ENCODE peak calls at places on chromosome 6, in four cellular contexts. L, F, E and J are unnamed samples.

GRCh38 chr6:32685603-32686002 is 19.1 kb upstream of the HLA-DQB1 start:
- DNase-seq in L (no peak), F (no peak), E (no peak), J (no peak)

GRCh38 chr6:96522469-96523009 is 933 bp downstream of the UFL1 start:
- DNase-seq in L (no peak), E (no peak), F (no peak), J (no peak)

GRCh38 chr6:104771258-104771832 is 88.4 kb downstream of the HACE1 start:
- DNase-seq in E (no peak), L (no peak), F (no peak), J (no peak)

GRCh38 chr6:121770943-121771342 is 335.5 kb downstream of the GJA1 start:
- DNase-seq in F (peak), E (no peak), L (no peak), J (no peak)

GRCh38 chr6:141986457-141986856 is 146.3 kb upstream of the GJE1 start:
- DNase-seq in E (no peak), F (no peak), L (no peak), J (no peak)

GRCh38 chr6:62102387-62102786 is 183.6 kb downstream of the KHDRBS2 start:
- DNase-seq in L (no peak), F (no peak), E (no peak), J (no peak)

GRCh38 chr6:125868252-125868651 is 77.5 kb downstream of the NCOA7 start:
- DNase-seq in E (no peak), L (no peak), F (no peak), J (no peak)

GRCh38 chr6:111805511-111806181 is 67.6 kb downstream of the FYN start:
- DNase-seq in L (no peak), E (no peak), F (no peak), J (no peak)

GRCh38 chr6:163226836-163227485 is 187.6 kb upstream of the QKI start:
- DNase-seq in L (no peak), E (no peak), F (no peak), J (no peak)

GRCh38 chr6:137357263-137357947 is 136.8 kb downstream of the OLIG3 start:
- DNase-seq in E (no peak), L (no peak), F (no peak), J (no peak)

GRCh38 chr6:87993331-87993730 is 54.3 kb upstream of the SPACA1 start:
- DNase-seq in F (no peak), E (no peak), L (no peak), J (no peak)

GRCh38 chr6:84547341-84547794 is 217.0 kb downstream of the TBX18 start:
- DNase-seq in L (no peak), E (no peak), F (no peak), J (no peak)

GRCh38 chr6:159151266-159151855 is 17.8 kb upstream of the FNDC1 start:
- DNase-seq in L (no peak), F (peak), E (no peak), J (no peak)

GRCh38 chr6:32969685-32970412 is 1.5 kb downstream of the BRD2 start:
- DNase-seq in F (peak), E (peak), L (no peak), J (no peak)

GRCh38 chr6:170452767-170453545 is 100.2 kb downstream of the PSMB1 start:
- DNase-seq in F (no peak), L (no peak), E (no peak), J (no peak)

GRCh38 chr6:79570129-79570801 is 33.0 kb upstream of the LCA5 start:
- DNase-seq in F (peak), L (no peak), E (no peak), J (no peak)

GRCh38 chr6:112037783-112038216 is 16.1 kb upstream of the CCN6 start:
- DNase-seq in E (peak), F (no peak), L (no peak), J (no peak)

GRCh38 chr6:46626228-46626909 is 26.2 kb downstream of the CYP39A1 start:
- DNase-seq in F (peak), L (no peak), E (no peak), J (no peak)
- TF ChIP-seq POLR2AphosphoS5 in F (no peak), L (no peak), E (no peak), J (no peak)

DNA sequence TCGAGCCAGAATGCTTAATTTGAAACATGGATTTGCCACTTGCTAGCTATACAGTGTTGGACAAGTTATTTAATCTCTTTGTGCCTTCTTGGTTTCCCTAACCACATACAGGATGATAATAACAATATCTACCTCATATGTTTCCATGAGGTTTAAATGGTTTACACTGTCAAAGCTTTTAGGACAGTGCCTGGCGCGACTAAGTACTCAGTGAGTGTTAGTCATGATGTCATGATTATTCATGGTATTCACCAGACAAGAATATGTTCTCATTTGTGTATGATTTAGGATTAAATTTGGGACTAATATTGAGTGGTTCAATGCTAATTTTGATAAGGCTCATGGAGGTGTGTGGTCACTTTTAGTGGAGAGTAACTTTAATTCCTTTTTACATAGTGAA is 167.4 kb downstream of the EYA4 start:
- DNase-seq in L (no peak), F (no peak), E (no peak), J (no peak)
- TF ChIP-seq POLR2AphosphoS5 in L (no peak), F (no peak), E (no peak), J (no peak)

GRCh38 chr6:30741789-30742315 is 635 bp downstream of the FLOT1 start:
- DNase-seq in F (no peak), L (no peak), E (no peak), J (no peak)
- TF ChIP-seq POLR2AphosphoS5 in F (peak), L (no peak), E (no peak), J (peak)

GRCh38 chr6:34556031-34556471 is at the start of gene SPDEF:
- DNase-seq in F (no peak), E (peak), L (no peak), J (no peak)

GRCh38 chr6:34558172-34558714 is 2.1 kb upstream of the SPDEF start:
- DNase-seq in E (no peak), F (no peak), L (no peak), J (no peak)

GRCh38 chr6:34555328-34555727 is 801 bp downstream of the SPDEF start:
- DNase-seq in E (no peak), F (no peak), L (no peak), J (no peak)

GRCh38 chr6:34556493-34556892 is 364 bp upstream of the SPDEF start:
- DNase-seq in F (no peak), E (no peak), L (no peak), J (no peak)

GRCh38 chr6:34557228-34557627 is 1.1 kb upstream of the SPDEF start:
- DNase-seq in E (no peak), L (no peak), F (no peak), J (no peak)
- TF ChIP-seq POLR2AphosphoS5 in E (no peak), L (no peak), F (no peak), J (no peak)

DNA sequence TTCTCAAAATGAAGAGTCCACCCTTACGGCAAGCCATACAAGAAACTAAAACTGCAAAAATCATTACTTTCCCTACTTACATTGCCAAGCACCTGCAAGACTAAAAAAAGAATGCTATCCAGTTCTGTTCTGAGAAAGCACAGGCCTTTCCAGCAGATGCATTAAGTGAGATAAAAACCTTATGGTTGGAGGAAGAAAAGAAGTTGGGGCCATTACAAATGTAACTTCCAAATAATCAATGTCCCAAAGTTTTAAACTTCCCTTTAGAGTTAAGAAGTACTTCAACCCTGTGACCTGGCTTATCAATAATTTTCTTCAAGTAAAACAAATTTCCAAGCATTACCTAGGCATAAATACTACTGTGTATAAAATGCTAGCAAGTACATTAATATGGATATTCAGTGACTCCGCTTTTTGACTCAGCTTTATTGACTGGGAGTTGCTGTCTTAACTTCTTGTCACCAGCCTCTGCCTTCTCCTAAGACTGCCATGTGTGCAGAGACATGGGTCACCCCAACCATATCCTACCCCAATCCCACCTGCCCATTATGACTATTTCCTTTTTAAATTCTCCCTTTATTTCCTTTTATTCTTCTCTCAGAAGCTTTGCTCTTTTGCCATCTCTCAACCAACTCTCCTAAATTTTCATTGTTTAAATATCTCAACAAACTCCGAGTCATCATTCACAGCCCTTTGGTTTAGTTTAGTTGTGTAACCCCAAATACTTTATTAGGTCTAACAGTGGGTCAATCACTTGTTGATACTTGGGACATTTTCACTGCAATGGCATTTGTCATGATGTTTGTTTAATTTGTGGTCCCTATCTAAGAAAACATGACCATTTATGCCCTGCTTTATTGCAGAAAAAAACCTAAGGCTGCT is 49.7 kb downstream of the SLC22A23 start:
- DNase-seq in F (no peak), L (no peak), E (no peak), J (no peak)
- TF ChIP-seq POLR2AphosphoS5 in F (no peak), L (no peak), E (no peak), J (no peak)

GRCh38 chr6:107957909-107958688 is at the start of gene SEC63:
- DNase-seq in L (peak), F (peak), E (peak), J (peak)

GRCh38 chr6:107956586-107957164 is 1.3 kb downstream of the SEC63 start:
- DNase-seq in F (no peak), E (no peak), L (no peak), J (no peak)

GRCh38 chr6:107962723-107963122 is 4.7 kb upstream of the SEC63 start:
- DNase-seq in L (no peak), E (no peak), F (no peak), J (no peak)

DNA sequence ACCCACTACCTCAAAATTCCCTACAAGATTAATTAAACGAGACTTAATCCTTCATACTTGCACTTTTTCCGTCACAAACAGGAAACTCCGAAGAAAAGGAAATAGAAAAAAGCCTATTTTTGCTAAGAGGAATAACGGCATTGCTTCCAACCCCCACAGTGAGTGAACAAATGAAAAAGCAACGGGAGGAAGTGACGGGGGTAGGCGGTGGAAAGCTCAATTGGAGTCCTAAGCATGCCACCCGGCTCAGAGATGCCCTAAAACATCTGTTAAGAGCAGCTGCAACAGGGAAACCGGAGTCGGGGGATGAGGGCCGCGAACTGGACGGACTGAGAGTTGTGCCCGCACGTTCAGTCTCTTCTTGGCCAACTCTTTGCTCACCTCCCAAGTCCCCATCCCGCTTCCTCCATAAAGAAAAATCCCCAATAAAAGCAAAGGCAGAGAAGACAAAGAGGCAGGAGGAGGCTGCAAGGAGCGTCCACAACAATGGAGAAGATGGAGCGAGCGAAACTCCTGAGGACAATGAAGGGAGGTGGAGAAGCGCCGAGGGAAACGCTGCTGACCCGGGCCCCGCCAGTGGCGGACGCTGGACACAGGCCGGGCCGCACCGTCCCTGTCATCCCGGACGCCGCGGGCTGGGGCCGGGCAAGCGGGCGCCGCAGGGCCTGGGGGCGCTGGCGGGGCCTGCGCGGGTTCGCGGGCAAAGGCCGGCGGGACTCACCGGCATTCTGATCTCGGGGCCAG is 671 bp downstream of the SEC63 start:
- DNase-seq in E (peak), L (peak), F (no peak), J (peak)
- TF ChIP-seq POLR2AphosphoS5 in E (no peak), L (no peak), F (no peak), J (no peak)

GRCh38 chr6:22026160-22026678 is 270.6 kb downstream of the PRL start:
- DNase-seq in F (no peak), E (no peak), L (no peak), J (no peak)

GRCh38 chr6:22024973-22025467 is 271.8 kb downstream of the PRL start:
- DNase-seq in F (no peak), E (no peak), L (no peak), J (no peak)

GRCh38 chr6:22027226-22027725 is 269.6 kb downstream of the PRL start:
- DNase-seq in F (no peak), E (no peak), L (no peak), J (no peak)

GRCh38 chr6:22024004-22024403 is 272.8 kb downstream of the PRL start:
- DNase-seq in E (no peak), L (no peak), F (no peak), J (no peak)

DNA sequence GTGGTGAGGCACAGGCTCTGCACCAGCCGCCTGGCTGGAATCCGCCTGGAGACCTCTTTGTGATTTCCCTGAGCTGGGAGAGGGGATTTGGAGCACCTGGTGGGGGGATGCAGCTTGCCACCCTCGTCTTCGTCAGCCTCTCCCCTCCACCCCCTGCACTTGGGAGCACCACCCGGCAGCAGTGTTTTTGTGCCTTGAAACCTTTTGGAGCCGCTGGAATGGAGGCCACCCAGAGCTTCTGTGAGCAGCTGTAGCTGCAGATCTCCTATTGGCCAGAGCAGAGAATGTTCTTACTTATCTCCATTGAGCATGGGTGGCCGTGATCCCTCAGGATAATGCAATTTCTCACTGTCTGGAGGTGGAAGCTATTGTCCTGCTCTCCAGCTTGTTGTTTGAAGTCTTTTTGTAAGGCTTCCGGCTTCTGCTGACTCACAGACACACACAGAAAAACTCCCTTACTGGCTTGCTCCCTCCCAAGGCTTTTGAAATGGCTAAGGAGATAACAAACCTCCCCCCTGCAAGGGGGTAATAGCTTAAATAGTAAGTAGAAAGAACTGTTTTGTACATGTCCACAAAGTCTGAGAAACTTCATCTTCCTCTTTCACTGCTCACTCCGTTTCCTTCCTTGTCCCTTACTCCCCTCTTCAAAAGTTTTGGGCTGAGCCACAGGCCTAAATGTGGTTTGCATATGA is 271.2 kb downstream of the PRL start:
- DNase-seq in F (no peak), L (peak), E (no peak), J (no peak)
- TF ChIP-seq POLR2AphosphoS5 in F (no peak), L (no peak), E (no peak), J (no peak)

GRCh38 chr6:14354919-14355572 is 237.5 kb downstream of the CD83 start:
- DNase-seq in E (no peak), F (no peak), L (no peak), J (no peak)
- TF ChIP-seq POLR2AphosphoS5 in E (no peak), F (no peak), L (no peak), J (no peak)